ENCODE peak calls at places on chromosomes 4 and X, in nine cellular contexts. G is pons, O is right lobe of liver, S is left kidney, Q is fibroblast of the conjunctiva, K is cardiac septum, H is neuronal stem cell, D is left ventricle myocardium superior, F is GDM1. I is an unnamed sample.

GRCh38 chr4:171954650-171955049 is 141.4 kb downstream of the GALNTL6 start:
- DNase-seq in G (no peak), H (no peak), F (peak), K (no peak), S (no peak), O (no peak), Q (no peak), D (no peak), I (no peak)

GRCh38 chr4:47122592-47123291 is 91.4 kb downstream of the GABRB1 start:
- DNase-seq in H (peak), Q (peak), D (no peak), K (no peak), F (peak), S (peak), G (peak), O (peak), I (peak)

GRCh38 chrX:19991350-19991718 is 473 bp upstream of the BCLAF3 start:
- DNase-seq in H (no peak), K (no peak), F (no peak), Q (no peak), O (no peak), D (no peak), G (no peak), S (peak), I (no peak)

GRCh38 chr4:118351851-118352827 is 664 bp downstream of the PRSS12 start:
- DNase-seq in G (no peak), K (no peak), Q (no peak), O (peak), D (peak), S (peak), F (no peak), H (peak), I (peak)

GRCh38 chrX:5842601-5843000 is 386.1 kb downstream of the NLGN4X start:
- DNase-seq in S (no peak), H (no peak), F (no peak), O (no peak), Q (no peak), G (no peak), D (no peak), K (no peak), I (no peak)

GRCh38 chr4:89039735-89040338 is 17.1 kb downstream of the FAM13A start:
- DNase-seq in S (no peak), K (no peak), G (no peak), O (no peak), Q (peak), D (no peak), H (no peak), F (no peak), I (no peak)

GRCh38 chr4:95507147-95507546 is 41.6 kb downstream of the UNC5C start:
- DNase-seq in O (no peak), F (no peak), D (no peak), S (no peak), G (no peak), Q (no peak), H (no peak), K (no peak), I (no peak)

GRCh38 chr4:95580226-95580625 is 31.5 kb upstream of the UNC5C start:
- DNase-seq in Q (no peak), H (no peak), S (no peak), G (no peak), F (no peak), D (no peak), O (no peak), K (no peak), I (no peak)

GRCh38 chrX:10902001-10902400 is 209.1 kb upstream of the HCCS start:
- DNase-seq in Q (no peak), D (no peak), G (no peak), O (no peak), F (no peak), H (no peak), K (no peak), S (no peak), I (no peak)

GRCh38 chr4:14920759-14921313 is 81.4 kb upstream of the CPEB2 start:
- DNase-seq in S (peak), F (no peak), Q (no peak), O (no peak), K (no peak), G (no peak), D (no peak), H (no peak), I (no peak)

GRCh38 chrX:106378616-106379015 is 210.5 kb downstream of the PWWP3B start:
- DNase-seq in D (no peak), S (no peak), Q (no peak), H (no peak), G (no peak), F (no peak), O (no peak), K (no peak), I (no peak)

GRCh38 chr4:154082760-154083530 is 294.1 kb upstream of the SFRP2 start:
- DNase-seq in K (no peak), H (peak), S (peak), O (no peak), G (no peak), Q (no peak), D (no peak), F (no peak), I (peak)

GRCh38 chr4:168724960-168725359 is 228.1 kb downstream of the PALLD start:
- DNase-seq in F (no peak), Q (no peak), G (no peak), S (no peak), D (no peak), O (no peak), K (no peak), H (no peak), I (no peak)

GRCh38 chr4:150366487-150366999 is 215.4 kb upstream of the MAB21L2 start:
- DNase-seq in Q (no peak), K (no peak), F (no peak), S (peak), H (peak), O (no peak), D (no peak), G (peak), I (peak)

GRCh38 chrX:106931831-106932491 is 11.8 kb downstream of the CLDN2 start:
- DNase-seq in G (no peak), K (no peak), O (no peak), H (no peak), D (no peak), S (no peak), F (no peak), Q (no peak), I (no peak)

GRCh38 chrX:17046478-17047097 is 100.1 kb downstream of the REPS2 start:
- DNase-seq in G (peak), F (peak), Q (peak), D (peak), O (peak), K (no peak), S (peak), H (peak), I (peak)

GRCh38 chr4:55386073-55386472 is 9.7 kb upstream of the TMEM165 start:
- DNase-seq in K (no peak), S (peak), H (no peak), D (no peak), F (no peak), Q (no peak), G (no peak), O (no peak), I (peak)